ENCODE peak calls at places on chromosomes 1 and 21, in seven cellular contexts. X is nucleus accumbens; W is ureter; T is stimulated activated CD4-positive, alpha-beta T cell treated with anti-CD3 and anti-CD28 coated beads, Interleukin-2, amount 100 ng/mL, for 24 hours; Z is osteocyte; V is HEK293T; N is breast epithelium. E is an unnamed sample.

GRCh38 chr21:23968722-23969647 is 1638.3 kb downstream of the MRPL39 start:
- DNase-seq in X (no peak), N (no peak), Z (no peak), W (peak), T (peak), V (peak), E (no peak)

GRCh38 chr1:43074244-43074643 is 97.8 kb downstream of the EBNA1BP2 start:
- DNase-seq in W (no peak), T (no peak), Z (no peak), N (no peak), V (no peak), X (no peak), E (peak)

GRCh38 chr1:52357397-52357796 is 8.6 kb downstream of the CC2D1B start:
- DNase-seq in X (no peak), T (no peak), V (no peak), N (no peak), Z (no peak), W (no peak), E (no peak)

GRCh38 chr1:50531601-50532000 is 108.4 kb upstream of the DMRTA2 start:
- DNase-seq in W (no peak), N (no peak), X (no peak), V (no peak), T (no peak), Z (no peak), E (no peak)

GRCh38 chr1:194300340-194300739 is 1113.9 kb upstream of the B3GALT2 start:
- DNase-seq in T (no peak), W (no peak), Z (no peak), X (no peak), V (no peak), N (no peak), E (no peak)

GRCh38 chr1:224300346-224300745 is 29.6 kb downstream of the NVL start:
- DNase-seq in N (no peak), T (no peak), W (no peak), X (no peak), V (no peak), Z (no peak), E (no peak)

GRCh38 chr1:161379071-161379470 is 11.4 kb upstream of the CFAP126 start:
- DNase-seq in W (no peak), T (no peak), X (peak), V (no peak), N (no peak), Z (no peak), E (no peak)

GRCh38 chr1:231390071-231390470 is 32.0 kb downstream of the EGLN1 start:
- DNase-seq in X (no peak), T (no peak), N (no peak), W (no peak), Z (no peak), V (no peak), E (no peak)

GRCh38 chr1:36458910-36459309 is 5.3 kb downstream of the MRPS15 start:
- DNase-seq in N (no peak), X (no peak), T (peak), W (no peak), V (no peak), Z (no peak), E (no peak)

GRCh38 chr1:187648091-187648490 is 819.3 kb downstream of the PLA2G4A start:
- DNase-seq in N (no peak), V (no peak), W (no peak), X (no peak), Z (no peak), T (no peak), E (no peak)

GRCh38 chr1:27724961-27725373 is 794 bp upstream of the FAM76A start:
- DNase-seq in V (peak), X (peak), N (peak), T (peak), W (peak), Z (no peak), E (peak)

GRCh38 chr1:86828024-86828423 is 85.9 kb downstream of the SELENOF start:
- DNase-seq in N (no peak), V (no peak), W (no peak), T (no peak), Z (no peak), X (no peak), E (no peak)

GRCh38 chr1:19311503-19311930 is 427 bp downstream of the AKR7A2 start:
- DNase-seq in X (no peak), W (no peak), T (peak), Z (no peak), N (no peak), V (peak), E (no peak)

GRCh38 chr1:98292994-98293393 is 368.5 kb upstream of the SNX7 start:
- DNase-seq in X (no peak), N (no peak), W (no peak), Z (no peak), V (no peak), T (no peak), E (no peak)

GRCh38 chr1:8496473-8496872 is 178.6 kb downstream of the SLC45A1 start:
- DNase-seq in Z (no peak), W (no peak), T (no peak), X (no peak), V (no peak), N (no peak), E (no peak)

GRCh38 chr21:14554948-14555347 is 8.8 kb upstream of the SAMSN1 start:
- DNase-seq in T (peak), Z (no peak), W (no peak), N (no peak), X (no peak), V (no peak), E (no peak)

E was measured in lower leg skin.